ENCODE peak calls at places on chromosomes 7 and 10, in four cellular contexts. One of them, this sample, is unnamed.

GRCh38 chr7:4531236-4531635 is 150.9 kb upstream of the FOXK1 start:
- DNase-seq in HFF-Myc: no peak
- DNase-seq in lower lobe of right lung: no peak
- DNase-seq in HL-60: no peak
- DNase-seq in this sample: no peak

GRCh38 chr10:19874791-19875190 is 58.6 kb downstream of the PLXDC2 start:
- DNase-seq in HL-60: no peak
- DNase-seq in lower lobe of right lung: no peak
- DNase-seq in HFF-Myc: no peak
- DNase-seq in this sample: peak

GRCh38 chr10:125562737-125563136 is 120.2 kb downstream of the TEX36 start:
- DNase-seq in HL-60: no peak
- DNase-seq in HFF-Myc: no peak
- DNase-seq in lower lobe of right lung: no peak
- DNase-seq in this sample: no peak

GRCh38 chr7:104156842-104157277 is 51.0 kb downstream of the ORC5 start:
- DNase-seq in lower lobe of right lung: no peak
- DNase-seq in HFF-Myc: no peak
- DNase-seq in HL-60: no peak
- DNase-seq in this sample: peak

GRCh38 chr10:44725404-44725803 is 185.7 kb upstream of the TMEM72 start:
- DNase-seq in lower lobe of right lung: no peak
- DNase-seq in HFF-Myc: no peak
- DNase-seq in HL-60: peak
- DNase-seq in this sample: peak

GRCh38 chr10:132021046-132021445 is 39.3 kb upstream of the BNIP3 start:
- DNase-seq in HL-60: no peak
- DNase-seq in lower lobe of right lung: no peak
- DNase-seq in HFF-Myc: no peak
- DNase-seq in this sample: no peak

GRCh38 chr10:90947025-90947960 is 26.4 kb upstream of the ANKRD1 start:
- DNase-seq in HFF-Myc: no peak
- DNase-seq in HL-60: no peak
- DNase-seq in lower lobe of right lung: no peak
- DNase-seq in this sample: peak

GRCh38 chr7:158655931-158656441 is 48.6 kb downstream of the NCAPG2 start:
- DNase-seq in lower lobe of right lung: no peak
- DNase-seq in HFF-Myc: no peak
- DNase-seq in HL-60: no peak
- DNase-seq in this sample: no peak

GRCh38 chr7:94893661-94894060 is 13.7 kb upstream of the PPP1R9A start:
- DNase-seq in HFF-Myc: no peak
- DNase-seq in lower lobe of right lung: no peak
- DNase-seq in HL-60: no peak
- DNase-seq in this sample: no peak

GRCh38 chr10:77441541-77442175 is 195.9 kb downstream of the KCNMA1 start:
- DNase-seq in lower lobe of right lung: no peak
- DNase-seq in HL-60: no peak
- DNase-seq in HFF-Myc: no peak
- DNase-seq in this sample: no peak

GRCh38 chr10:123180691-123181090 is 26.5 kb downstream of the BUB3 start:
- DNase-seq in lower lobe of right lung: no peak
- DNase-seq in HFF-Myc: no peak
- DNase-seq in HL-60: no peak
- DNase-seq in this sample: no peak

GRCh38 chr10:114110174-114110972 is 63.6 kb downstream of the CCDC186 start:
- DNase-seq in HFF-Myc: no peak
- DNase-seq in lower lobe of right lung: no peak
- DNase-seq in HL-60: no peak
- DNase-seq in this sample: peak

GRCh38 chr10:84267503-84268126 is 22.8 kb downstream of the RGR start:
- DNase-seq in HFF-Myc: no peak
- DNase-seq in HL-60: no peak
- DNase-seq in lower lobe of right lung: peak
- DNase-seq in this sample: peak

GRCh38 chr10:6491841-6492609 is 88.1 kb downstream of the PRKCQ start:
- DNase-seq in HL-60: no peak
- DNase-seq in lower lobe of right lung: no peak
- DNase-seq in HFF-Myc: no peak
- DNase-seq in this sample: no peak

GRCh38 chr10:71939304-71939703 is 24.9 kb upstream of the CHST3 start:
- DNase-seq in HFF-Myc: no peak
- DNase-seq in HL-60: no peak
- DNase-seq in lower lobe of right lung: peak
- DNase-seq in this sample: no peak

GRCh38 chr10:103895458-103896186 is 22.4 kb downstream of the STN1 start:
- DNase-seq in HL-60: no peak
- DNase-seq in lower lobe of right lung: no peak
- DNase-seq in HFF-Myc: peak
- DNase-seq in this sample: peak

GRCh38 chr7:99270702-99271101 is 1.9 kb upstream of the MYH16 start:
- DNase-seq in HL-60: no peak
- DNase-seq in lower lobe of right lung: no peak
- DNase-seq in HFF-Myc: no peak
- DNase-seq in this sample: no peak

GRCh38 chr7:67518580-67518979 is 521.9 kb downstream of the TYW1 start:
- DNase-seq in HL-60: no peak
- DNase-seq in lower lobe of right lung: no peak
- DNase-seq in HFF-Myc: no peak
- DNase-seq in this sample: no peak

GRCh38 chr7:106071356-106071998 is 40.6 kb downstream of the SYPL1 start:
- DNase-seq in lower lobe of right lung: peak
- DNase-seq in HFF-Myc: no peak
- DNase-seq in HL-60: peak
- DNase-seq in this sample: no peak

DNA sequence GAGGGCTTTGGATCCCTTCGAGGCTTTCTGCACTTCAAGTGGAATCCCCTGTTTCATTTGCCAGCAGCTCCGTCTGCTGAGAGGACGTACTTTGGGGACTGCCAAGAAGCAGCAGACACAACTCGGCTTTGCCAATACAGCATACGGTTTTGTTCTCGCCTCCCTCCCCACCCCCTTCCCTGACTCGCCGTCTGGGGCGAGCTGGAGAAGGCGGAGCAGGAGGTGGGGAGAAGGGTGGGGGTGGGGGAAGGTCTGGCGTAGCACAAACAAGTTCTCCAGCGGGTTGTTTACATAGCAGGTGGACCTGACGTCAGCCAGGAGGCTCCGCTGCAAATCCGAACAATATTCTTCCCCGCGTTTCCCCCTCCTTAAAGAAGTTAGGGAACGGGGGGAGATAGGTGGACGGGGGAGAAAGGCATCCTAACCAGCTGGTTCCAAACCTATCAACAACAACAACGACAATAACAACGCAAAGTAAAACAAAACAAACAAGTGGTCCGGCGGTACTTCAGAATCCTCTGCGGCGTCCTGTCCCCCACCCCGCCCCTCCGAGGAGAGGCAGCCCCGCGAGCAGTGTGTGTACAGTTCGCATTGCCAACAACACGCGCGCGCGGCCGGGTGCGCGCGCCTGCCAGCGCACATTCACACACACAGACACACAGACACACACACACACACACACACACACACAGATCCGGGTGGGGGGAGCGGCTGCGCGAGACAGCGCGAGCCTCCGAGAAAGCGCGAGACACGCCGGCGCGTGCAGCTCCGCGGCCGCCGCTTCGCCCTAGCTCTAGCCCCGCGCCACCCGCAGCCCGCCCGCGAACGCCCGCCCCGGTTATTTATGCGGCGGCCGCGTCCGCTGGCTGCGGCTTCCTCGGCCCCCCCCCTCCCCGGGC is 167.0 kb upstream of the PPP1R3A start:
- DNase-seq in HL-60: no peak
- DNase-seq in HFF-Myc: no peak
- DNase-seq in lower lobe of right lung: peak
- DNase-seq in this sample: peak
- H3K4me3 ChIP-seq in HL-60: peak
- H3K4me3 ChIP-seq in HFF-Myc: peak
- H3K4me3 ChIP-seq in lower lobe of right lung: peak
- H3K4me3 ChIP-seq in this sample: peak

GRCh38 chr7:519974-520458 is 370 bp upstream of the PDGFA start:
- DNase-seq in lower lobe of right lung: peak
- DNase-seq in HFF-Myc: no peak
- DNase-seq in HL-60: no peak
- DNase-seq in this sample: peak
- H3K4me3 ChIP-seq in lower lobe of right lung: peak
- H3K4me3 ChIP-seq in HFF-Myc: no peak
- H3K4me3 ChIP-seq in HL-60: peak
- H3K4me3 ChIP-seq in this sample: peak

DNA sequence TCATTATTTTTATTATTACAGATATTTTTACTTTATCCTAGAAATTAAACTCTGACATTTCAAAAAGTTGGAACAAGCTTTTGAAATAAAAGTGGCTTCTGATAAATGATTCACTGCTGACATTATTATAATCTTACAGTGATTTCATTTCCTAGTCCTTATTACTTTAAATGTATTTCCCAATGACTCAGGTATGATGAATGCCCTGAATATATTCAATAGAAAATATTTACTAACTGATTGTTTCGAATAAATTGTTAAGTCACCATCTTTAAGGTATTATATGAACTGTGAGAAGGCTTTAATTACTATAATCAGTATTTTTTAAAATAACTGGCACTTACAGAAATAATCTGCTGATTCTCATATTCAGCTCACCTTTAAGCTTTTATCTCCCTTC is 21.6 kb downstream of the DKK1 start:
- DNase-seq in HFF-Myc: no peak
- DNase-seq in HL-60: no peak
- DNase-seq in lower lobe of right lung: no peak
- DNase-seq in this sample: no peak
- H3K4me3 ChIP-seq in HFF-Myc: no peak
- H3K4me3 ChIP-seq in HL-60: no peak
- H3K4me3 ChIP-seq in lower lobe of right lung: no peak
- H3K4me3 ChIP-seq in this sample: no peak

GRCh38 chr10:79221110-79222051 is 125.9 kb upstream of the PPIF start:
- DNase-seq in HFF-Myc: peak
- DNase-seq in HL-60: no peak
- DNase-seq in lower lobe of right lung: peak
- DNase-seq in this sample: peak

GRCh38 chr10:79220296-79220695 is 127.0 kb upstream of the PPIF start:
- DNase-seq in lower lobe of right lung: no peak
- DNase-seq in HFF-Myc: no peak
- DNase-seq in HL-60: no peak
- DNase-seq in this sample: no peak

GRCh38 chr10:79223001-79223345 is 124.3 kb upstream of the PPIF start:
- DNase-seq in HFF-Myc: no peak
- DNase-seq in HL-60: no peak
- DNase-seq in lower lobe of right lung: no peak
- DNase-seq in this sample: no peak

GRCh38 chr10:79222186-79222585 is 125.1 kb upstream of the PPIF start:
- DNase-seq in lower lobe of right lung: no peak
- DNase-seq in HFF-Myc: no peak
- DNase-seq in HL-60: no peak
- DNase-seq in this sample: no peak

GRCh38 chr10:79219276-79219957 is 127.9 kb upstream of the PPIF start:
- DNase-seq in HL-60: no peak
- DNase-seq in HFF-Myc: no peak
- DNase-seq in lower lobe of right lung: no peak
- DNase-seq in this sample: peak
- H3K4me3 ChIP-seq in HL-60: no peak
- H3K4me3 ChIP-seq in HFF-Myc: no peak
- H3K4me3 ChIP-seq in lower lobe of right lung: no peak
- H3K4me3 ChIP-seq in this sample: no peak